ENCODE peak calls at places on chromosomes 16 and 17, in six cellular contexts. L is tibial artery, K is K562, D is PC-9, O is SJSA1, P is lung. R is an unnamed sample.

GRCh38 chr17:75031972-75032895 is 14.5 kb downstream of the ATP5PD start:
- DNase-seq in K (peak; percentile 64), O (peak; percentile 89), P (peak; percentile 69), L (peak; percentile 88), D (peak; percentile 53), R (no peak)

GRCh38 chr16:86880316-86881117 is 302.2 kb downstream of the FOXL1 start:
- DNase-seq in L (no peak), P (no peak), K (no peak), O (no peak), D (no peak), R (no peak)

GRCh38 chr17:62995377-62995885 is 29.4 kb downstream of the TANC2 start:
- DNase-seq in D (no peak), O (no peak), K (peak; percentile 73), L (no peak), P (no peak), R (no peak)

GRCh38 chr17:12789976-12790805 is 893 bp downstream of the ARHGAP44 start:
- DNase-seq in P (peak; percentile 31), D (no peak), K (no peak), O (no peak), L (no peak), R (no peak)

GRCh38 chr17:58617563-58617962 is 74.3 kb downstream of the TEX14 start:
- DNase-seq in L (no peak), K (no peak), O (no peak), P (no peak), D (no peak), R (no peak)

GRCh38 chr17:31919802-31920525 is 16.8 kb upstream of the SUZ12 start:
- DNase-seq in D (no peak), P (no peak), O (peak; percentile 72), L (no peak), K (no peak), R (peak; percentile 34)

GRCh38 chr16:11621920-11622651 is 35.4 kb upstream of the LITAF start:
- DNase-seq in D (no peak), P (no peak), L (no peak), K (no peak), O (peak; percentile 71), R (no peak)

GRCh38 chr17:71260366-71260765 is 860.5 kb upstream of the SOX9 start:
- DNase-seq in P (no peak), K (no peak), O (no peak), D (no peak), L (no peak), R (no peak)

GRCh38 chr17:82205720-82206508 is 6.7 kb downstream of the CCDC57 start:
- DNase-seq in O (peak; percentile 92), P (peak; percentile 84), L (peak; percentile 84), D (peak; percentile 92), K (peak; percentile 94), R (peak; percentile 65)

GRCh38 chr17:69048634-69049033 is 12.1 kb downstream of the ABCA9 start:
- DNase-seq in O (no peak), K (no peak), P (no peak), D (no peak), L (no peak), R (no peak)

GRCh38 chr17:48894886-48895285 is 2.3 kb downstream of the ATP5MC1 start:
- DNase-seq in D (no peak), P (no peak), L (no peak), K (no peak), O (no peak), R (no peak)

GRCh38 chr16:85608515-85608885 is 4.6 kb upstream of the GSE1 start:
- DNase-seq in L (no peak), D (no peak), P (no peak), K (no peak), O (no peak), R (no peak)

GRCh38 chr17:40419559-40420331 is 2.0 kb upstream of the TOP2A start:
- DNase-seq in K (no peak), P (no peak), L (no peak), D (no peak), O (no peak), R (no peak)

GRCh38 chr17:34639706-34640425 is 60.5 kb downstream of the TMEM132E start:
- DNase-seq in O (no peak), D (no peak), P (no peak), L (no peak), K (no peak), R (no peak)

GRCh38 chr17:81036128-81036891 is 1.4 kb downstream of the BAIAP2 start:
- DNase-seq in D (no peak), L (no peak), P (no peak), K (no peak), O (no peak), R (no peak)

GRCh38 chr17:10649031-10649430 is 8.1 kb downstream of the MYH3 start:
- DNase-seq in L (no peak), O (no peak), D (no peak), P (no peak), K (peak; percentile 13), R (no peak)

GRCh38 chr17:29697371-29697770 is 74.7 kb upstream of the CORO6 start:
- DNase-seq in O (no peak), D (no peak), L (no peak), P (no peak), K (no peak), R (no peak)

GRCh38 chr17:79033741-79034501 is 10.0 kb downstream of the C1QTNF1 start:
- DNase-seq in O (peak; percentile 41), K (no peak), L (no peak), D (no peak), P (no peak), R (no peak)

GRCh38 chr17:49996121-49996494 is 1.1 kb upstream of the DLX3 start:
- DNase-seq in K (no peak), O (no peak), P (no peak), D (no peak), L (no peak), R (no peak)

GRCh38 chr16:66741131-66741900 is 10.1 kb downstream of the DYNC1LI2 start:
- DNase-seq in O (peak; percentile 84), K (peak; percentile 40), P (peak; percentile 91), D (peak; percentile 39), L (peak; percentile 95), R (peak; percentile 61)

GRCh38 chr17:15882058-15882720 is 62.7 kb upstream of the ADORA2B start:
- DNase-seq in K (peak; percentile 46), O (no peak), L (no peak), D (no peak), P (no peak), R (no peak)

GRCh38 chr16:87314990-87315420 is 2.2 kb downstream of the C16orf95 start:
- DNase-seq in O (no peak), D (no peak), K (no peak), P (no peak), L (no peak), R (no peak)

GRCh38 chr17:9389116-9389515 is 186.5 kb downstream of the STX8 start:
- DNase-seq in D (peak; percentile 89), O (peak; percentile 60), K (no peak), P (peak; percentile 38), L (no peak), R (peak; percentile 77)

GRCh38 chr17:82091264-82092066 is 6.6 kb downstream of the FASN start:
- DNase-seq in D (no peak), L (no peak), O (no peak), P (no peak), K (no peak), R (no peak)

GRCh38 chr17:34703533-34703932 is 124.2 kb downstream of the TMEM132E start:
- DNase-seq in L (no peak), D (no peak), O (peak; percentile 41), P (no peak), K (peak; percentile 64), R (peak; percentile 6)

GRCh38 chr17:31492880-31493655 is 101.6 kb downstream of the RAB11FIP4 start:
- DNase-seq in D (no peak), P (peak; percentile 66), K (peak; percentile 80), O (no peak), L (peak; percentile 55), R (no peak)

GRCh38 chr16:3289998-3290673 is 6.8 kb downstream of the ZNF263 start:
- DNase-seq in P (no peak), D (no peak), K (no peak), L (no peak), O (no peak), R (no peak)

GRCh38 chr16:3295209-3295608 is 10.0 kb downstream of the TIGD7 start:
- DNase-seq in K (no peak), D (no peak), L (no peak), P (no peak), O (no peak), R (no peak)

GRCh38 chr16:3295783-3296182 is 9.4 kb downstream of the TIGD7 start:
- DNase-seq in K (no peak), D (no peak), O (no peak), P (no peak), L (no peak), R (no peak)

DNA sequence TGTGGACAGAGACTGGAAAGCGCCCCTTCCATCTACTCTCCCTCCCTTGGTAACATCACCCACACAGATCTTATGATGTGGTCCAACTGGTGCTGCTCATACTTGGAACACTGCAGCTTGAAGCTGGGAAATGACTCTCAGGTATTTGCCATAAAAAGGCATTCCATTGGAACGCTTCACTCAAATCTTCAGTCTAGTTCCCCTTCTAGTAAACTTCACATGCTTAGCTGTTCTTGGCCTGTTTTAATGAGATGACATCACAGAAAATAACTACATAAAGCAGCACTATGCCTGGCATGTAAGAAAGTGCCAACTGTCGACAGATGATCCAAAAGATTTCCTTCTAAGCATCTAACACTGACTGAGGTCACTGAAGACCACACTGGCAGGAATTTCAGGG is 9.3 kb downstream of the ZNF263 start:
- DNase-seq in K (no peak), D (no peak), L (no peak), P (no peak), O (no peak), R (no peak)
- H3K9me3 ChIP-seq in K (peaks cover 42% of the 10 kb centered on the region), D (peaks cover 75% of the 10 kb centered on the region), L (peaks cover 18% of the 10 kb centered on the region), P (no peaks in the 10 kb centered on the region), O (peaks cover 64% of the 10 kb centered on the region), R (peaks cover 92% of the 10 kb centered on the region)

GRCh38 chr17:73770849-73771229 is 126.6 kb upstream of the SDK2 start:
- DNase-seq in O (no peak), L (no peak), K (no peak), P (no peak), D (no peak), R (no peak)
- H3K27ac ChIP-seq in O (no peak overlapping the region), L (no peak overlapping the region), K (no peak overlapping the region), P (no peak overlapping the region), D (no peak overlapping the region), R (no peak overlapping the region)

DNA sequence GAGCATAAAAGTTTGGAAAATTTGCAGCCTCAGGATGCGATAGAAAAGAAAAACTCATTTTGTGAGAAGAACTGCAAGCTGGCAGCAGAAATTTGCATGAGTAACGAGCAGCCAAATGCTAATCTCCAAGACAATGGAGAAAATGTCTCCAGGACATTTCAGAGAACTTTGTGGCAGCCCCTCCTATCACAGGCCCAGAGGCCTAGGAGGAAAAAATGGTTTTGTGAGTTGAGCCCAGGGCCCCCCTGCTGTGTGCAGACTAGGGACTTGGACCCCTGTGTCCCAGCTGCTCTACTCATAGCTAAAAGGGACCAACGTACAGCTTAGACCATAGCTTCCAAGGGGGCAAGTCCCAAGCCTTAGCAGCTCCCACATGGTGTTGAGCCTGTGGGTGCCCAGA is 34.3 kb downstream of the APPBP2 start:
- DNase-seq in K (peak; percentile 12), D (no peak), O (no peak), L (no peak), P (no peak), R (no peak)
- H3K9me3 ChIP-seq in K (peaks cover 22% of the 10 kb centered on the region), D (peaks cover 36% of the 10 kb centered on the region), O (peaks cover 18% of the 10 kb centered on the region), L (no peaks in the 10 kb centered on the region), P (no peaks in the 10 kb centered on the region), R (peaks cover 18% of the 10 kb centered on the region)

DNA sequence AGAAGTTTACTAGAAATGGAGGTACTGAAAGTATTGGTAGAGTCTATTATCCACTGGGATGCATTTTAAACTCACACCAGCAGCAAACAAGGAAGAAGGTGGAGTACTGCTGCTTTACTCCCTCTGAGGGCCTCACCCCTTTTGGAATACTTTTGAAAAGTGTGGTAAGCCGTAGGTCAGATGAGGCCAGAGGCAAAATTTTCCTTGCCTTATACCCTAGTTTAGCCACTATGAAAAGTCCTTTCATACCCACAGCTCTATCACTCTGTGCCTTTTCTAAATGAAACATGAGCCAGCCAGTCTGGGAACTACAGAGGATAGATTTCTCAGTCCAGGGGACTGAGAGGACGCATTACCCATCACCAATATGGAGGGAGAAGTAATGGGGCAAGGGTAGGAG is 14.0 kb downstream of the GDE1 start:
- DNase-seq in O (no peak), L (no peak), P (no peak), K (no peak), D (peak; percentile 90), R (no peak)
- H3K27ac ChIP-seq in O (no peak overlapping the region), L (no peak overlapping the region), P (no peak overlapping the region), K (no peak overlapping the region), D (peak overlapping the region; percentile 78), R (no peak overlapping the region)

R was measured in AG04450.